ENCODE peak calls at places on chromosome 17, in ten cellular contexts. N is HFF-Myc; A is cardiac muscle cell; P is hippocampal formation; G is activated T-cell treated with anti-CD3 and anti-CD28 coated beads, Interleukin-2, amount 50 U/mL, for 4 hours; H is thyroid gland; I is activated naive CD4-positive, alpha-beta T cell treated with Interleukin-2 at 50 U/mL for 16 hours; K is anterior cingulate cortex; J is HEK293T; X is stimulated activated naive CD8-positive, alpha-beta T cell treated with anti-CD3 and anti-CD28 coated beads, Interleukin-15, Interleukin-2, amounts not matched to agents 100 U/mL and 50 U/mL, for 24 hours. B is an unnamed sample.
A peak's percentile ranks its signal among the peaks of the same experiment; 100 is the strongest.

GRCh38 chr17:48830840-48831548 is at the start of gene CALCOCO2:
- DNase-seq in N (peak; percentile 37), A (peak; percentile 94), P (peak; percentile 91), G (peak; percentile 83), H (peak; percentile 97), I (peak; percentile 86), K (peak; percentile 88), J (peak; percentile 98), X (peak; percentile 95), B (peak; percentile 98)

GRCh38 chr17:27824745-27825144 is 24.4 kb upstream of the NOS2 start:
- DNase-seq in N (no peak), A (no peak), P (no peak), G (no peak), H (no peak), I (no peak), K (no peak), J (no peak), X (no peak), B (no peak)

GRCh38 chr17:32348483-32348800 is 1.5 kb upstream of the ZNF207 start:
- DNase-seq in N (no peak), A (no peak), P (no peak), G (no peak), H (no peak), I (no peak), K (no peak), J (no peak), X (no peak), B (no peak)

GRCh38 chr17:44220211-44221071 is 966 bp upstream of the UBTF start:
- DNase-seq in N (no peak), A (peak; percentile 71), P (peak; percentile 41), G (peak; percentile 44), H (peak; percentile 65), I (peak; percentile 61), K (no peak), J (peak; percentile 46), X (peak; percentile 62), B (peak; percentile 40)

GRCh38 chr17:59734226-59734625 is 26.8 kb downstream of the VMP1 start:
- DNase-seq in N (no peak), A (no peak), P (no peak), G (no peak), H (no peak), I (no peak), K (no peak), J (no peak), X (no peak), B (no peak)

GRCh38 chr17:4247981-4248388 is 15.8 kb downstream of the ANKFY1 start:
- DNase-seq in N (no peak), A (no peak), P (no peak), G (no peak), H (no peak), I (no peak), K (no peak), J (no peak), X (no peak), B (no peak)

GRCh38 chr17:7888184-7888920 is at the start of gene CHD3:
- DNase-seq in N (no peak), A (peak; percentile 34), P (no peak), G (peak; percentile 37), H (peak; percentile 46), I (peak; percentile 66), K (no peak), J (no peak), X (peak; percentile 66), B (no peak)

GRCh38 chr17:77313831-77314230 is 173.1 kb downstream of the SEC14L1 start:
- DNase-seq in N (no peak), A (no peak), P (no peak), G (no peak), H (no peak), I (no peak), K (no peak), J (no peak), X (no peak), B (no peak)

GRCh38 chr17:64306850-64307463 is 43.9 kb upstream of the TEX2 start:
- DNase-seq in N (no peak), A (peak; percentile 88), P (peak; percentile 44), G (peak; percentile 64), H (peak; percentile 70), I (peak; percentile 69), K (no peak), J (peak; percentile 70), X (peak; percentile 72), B (peak; percentile 78)